ENCODE peak calls at places on chromosome 7, in nine cellular contexts. W is adrenal gland, G is fibroblast of mammary gland, R is SK-N-SH, H is PC-9, Q is choroid plexus epithelial cell, A is fibroblast of the aortic adventitia, O is body of pancreas, B is neural progenitor cell. E is an unnamed sample.

GRCh38 chr7:151428393-151429231 is 11.3 kb downstream of the CRYGN start:
- DNase-seq in W (no peak), G (peak; percentile 79), R (peak; percentile 72), H (peak; percentile 88), Q (peak; percentile 97), A (peak; percentile 78), O (no peak), B (peak; percentile 91), E (peak; percentile 31)

GRCh38 chr7:27771111-27771510 is 31.1 kb downstream of the TAX1BP1 start:
- DNase-seq in W (no peak), G (no peak), R (no peak), H (peak; percentile 25), Q (no peak), A (no peak), O (no peak), B (no peak), E (no peak)

GRCh38 chr7:27156508-27156898 is at the start of gene HOXA7:
- DNase-seq in W (peak; percentile 89), G (peak; percentile 75), R (peak; percentile 56), H (no peak), Q (no peak), A (no peak), O (no peak), B (peak; percentile 60), E (peak; percentile 88)

GRCh38 chr7:128876127-128876526 is 13.5 kb downstream of the ATP6V1F start:
- DNase-seq in W (no peak), G (no peak), R (no peak), H (no peak), Q (no peak), A (no peak), O (no peak), B (no peak), E (no peak)

GRCh38 chr7:91408388-91409154 is 144.3 kb downstream of the FZD1 start:
- DNase-seq in W (no peak), G (no peak), R (no peak), H (no peak), Q (peak; percentile 17), A (peak; percentile 11), O (no peak), B (no peak), E (no peak)

GRCh38 chr7:32539366-32539765 is 44.1 kb downstream of the AVL9 start:
- DNase-seq in W (no peak), G (no peak), R (no peak), H (no peak), Q (no peak), A (no peak), O (no peak), B (no peak), E (no peak)

GRCh38 chr7:139453673-139454321 is 29.7 kb downstream of the KLRG2 start:
- DNase-seq in W (no peak), G (no peak), R (no peak), H (peak; percentile 27), Q (no peak), A (peak; percentile 17), O (no peak), B (no peak), E (no peak)

GRCh38 chr7:54778696-54779285 is 19.8 kb upstream of the SEC61G start:
- DNase-seq in W (no peak), G (peak; percentile 48), R (no peak), H (no peak), Q (no peak), A (no peak), O (no peak), B (no peak), E (no peak)

GRCh38 chr7:29457141-29457561 is 106.5 kb upstream of the PRR15 start:
- DNase-seq in W (no peak), G (no peak), R (peak; percentile 32), H (no peak), Q (peak; percentile 7), A (no peak), O (no peak), B (peak; percentile 75), E (peak; percentile 4)

GRCh38 chr7:158748335-158748734 is 43.7 kb upstream of the NCAPG2 start:
- DNase-seq in W (no peak), G (no peak), R (no peak), H (no peak), Q (no peak), A (no peak), O (no peak), B (no peak), E (no peak)

GRCh38 chr7:10956528-10956927 is 17.1 kb upstream of the PHF14 start:
- DNase-seq in W (no peak), G (no peak), R (no peak), H (no peak), Q (no peak), A (no peak), O (no peak), B (no peak), E (no peak)

GRCh38 chr7:92847305-92847704 is 10.9 kb upstream of the CDK6 start:
- DNase-seq in W (no peak), G (no peak), R (no peak), H (no peak), Q (no peak), A (no peak), O (no peak), B (no peak), E (no peak)

GRCh38 chr7:84847790-84848189 is 339.1 kb downstream of the SEMA3D start:
- DNase-seq in W (no peak), G (no peak), R (no peak), H (no peak), Q (peak; percentile 58), A (peak; percentile 8), O (no peak), B (no peak), E (no peak)

GRCh38 chr7:158284617-158285382 is 302.8 kb downstream of the PTPRN2 start:
- DNase-seq in W (no peak), G (no peak), R (no peak), H (no peak), Q (no peak), A (no peak), O (no peak), B (no peak), E (no peak)

GRCh38 chr7:23941551-23941950 is 231.5 kb downstream of the STK31 start:
- DNase-seq in W (no peak), G (no peak), R (no peak), H (no peak), Q (no peak), A (no peak), O (no peak), B (no peak), E (no peak)

GRCh38 chr7:130334274-130334673 is 10.3 kb upstream of the CPA5 start:
- DNase-seq in W (no peak), G (peak; percentile 20), R (no peak), H (no peak), Q (peak; percentile 56), A (peak; percentile 55), O (no peak), B (no peak), E (no peak)

DNA sequence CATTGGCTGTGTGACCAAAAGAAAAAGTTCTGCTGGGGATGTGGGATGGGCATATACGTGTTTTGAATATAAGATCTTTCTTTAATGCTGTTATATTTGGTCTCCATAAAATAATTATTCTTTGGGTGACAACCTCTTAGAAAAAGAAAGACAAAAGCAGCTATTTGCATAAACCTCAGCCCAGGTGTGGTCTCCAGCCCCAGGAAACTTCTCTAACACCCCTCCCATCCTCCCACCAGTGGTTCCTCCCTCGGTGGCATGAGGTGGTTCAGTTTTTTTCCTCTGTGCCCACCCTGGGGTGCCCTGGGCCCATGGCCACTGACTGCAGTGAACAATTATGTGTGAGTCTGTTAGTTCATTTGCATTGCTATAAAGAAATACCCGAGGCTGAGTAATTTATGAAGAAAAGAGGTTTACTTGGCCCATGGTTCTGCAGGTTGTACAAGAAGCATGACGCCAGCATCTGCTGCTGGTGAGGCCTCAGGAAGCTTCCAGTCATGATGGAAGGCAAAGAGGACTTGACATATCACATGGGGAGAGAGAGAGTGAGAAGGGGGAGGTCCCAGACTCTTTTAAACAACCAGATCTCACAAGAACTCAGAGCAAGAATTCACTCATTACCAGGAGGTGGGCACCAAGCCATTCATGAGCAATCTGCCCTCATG is 165.9 kb downstream of the CUX1 start:
- DNase-seq in W (no peak), G (no peak), R (no peak), H (no peak), Q (no peak), A (no peak), O (no peak), B (no peak), E (no peak)
- H3K4me3 ChIP-seq in W (no peak overlapping the region), G (no peak overlapping the region), R (no peak overlapping the region), H (no peak overlapping the region), Q (no peak overlapping the region), A (no peak overlapping the region), O (no peak overlapping the region), B (no peak overlapping the region), E (no peak overlapping the region)

GRCh38 chr7:48101880-48102448 is 12.9 kb downstream of the UPP1 start:
- DNase-seq in W (no peak), G (no peak), R (no peak), H (no peak), Q (no peak), A (no peak), O (no peak), B (no peak), E (no peak)
- TF ChIP-seq CTCF in W (peak; percentile 6), G (peak; percentile 37), R (peak; percentile 48), H (peak; percentile 66), Q (peak; percentile 54), A (peak; percentile 33), O (no peak), B (peak; percentile 40), E (no peak)

GRCh38 chr7:2575733-2576350 is 17.1 kb downstream of the IQCE start:
- DNase-seq in W (no peak), G (peak; percentile 64), R (no peak), H (no peak), Q (peak; percentile 18), A (no peak), O (no peak), B (no peak), E (peak; percentile 74)
- H3K4me3 ChIP-seq in W (no peak overlapping the region), G (no peak overlapping the region), R (no peak overlapping the region), H (no peak overlapping the region), Q (no peak overlapping the region), A (no peak overlapping the region), O (no peak overlapping the region), B (no peak overlapping the region), E (no peak overlapping the region)

DNA sequence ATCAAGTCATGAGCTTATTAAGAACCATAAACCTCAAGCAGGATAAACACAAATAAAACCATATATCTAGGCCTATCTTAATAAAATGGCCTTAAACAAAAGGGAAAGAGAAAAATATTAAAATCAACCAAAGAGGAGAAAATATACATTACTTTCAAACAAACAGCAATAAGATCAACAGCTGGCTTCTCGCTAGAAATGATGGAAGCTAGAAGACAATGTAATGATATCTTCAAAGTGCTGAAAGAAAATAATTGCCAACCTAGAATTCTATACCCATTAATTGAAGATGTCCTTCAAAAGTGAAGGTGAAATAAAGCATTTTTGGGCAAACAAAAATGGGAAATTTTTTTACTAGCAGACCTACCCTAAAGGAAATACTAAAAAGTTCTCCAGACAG is 142.9 kb upstream of the PODXL start:
- DNase-seq in W (no peak), G (no peak), R (no peak), H (no peak), Q (no peak), A (no peak), O (no peak), B (no peak), E (no peak)
- TF ChIP-seq CTCF in W (no peak), G (no peak), R (no peak), H (no peak), Q (no peak), A (no peak), O (no peak), B (no peak), E (no peak)

DNA sequence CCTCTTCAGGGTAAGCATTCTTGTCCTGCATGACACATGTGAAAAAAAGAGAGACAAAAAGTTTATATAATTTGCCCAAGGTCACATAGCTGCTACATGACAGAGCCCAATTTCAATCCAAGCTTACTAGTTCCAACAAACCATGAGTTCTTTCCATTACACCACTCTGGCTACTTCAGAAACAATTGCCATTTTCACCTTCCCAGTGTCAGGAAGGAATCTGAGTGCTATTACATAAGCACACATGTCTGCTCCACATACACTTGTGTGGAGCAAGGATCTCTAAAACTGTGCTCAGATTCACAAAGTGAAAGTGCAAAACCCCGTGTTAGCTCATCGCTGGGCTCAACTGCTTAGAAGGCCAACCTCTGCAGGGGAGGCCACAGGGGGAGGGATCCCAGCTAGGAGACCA is 356.2 kb upstream of the NFE2L3 start:
- DNase-seq in W (peak; percentile 15), G (peak; percentile 27), R (no peak), H (no peak), Q (peak; percentile 77), A (peak; percentile 46), O (no peak), B (no peak), E (peak; percentile 39)
- H3K4me3 ChIP-seq in W (no peak overlapping the region), G (no peak overlapping the region), R (peak overlapping the region; percentile 20), H (no peak overlapping the region), Q (no peak overlapping the region), A (peak overlapping the region; percentile 29), O (no peak overlapping the region), B (no peak overlapping the region), E (no peak overlapping the region)

E was measured in foreskin fibroblast.